ENCODE peak calls at places on chromosomes 4 and X, in ten cellular contexts. One of them, this sample, is unnamed. For H3K9me3, the result is how much of the 10 kb centered on the place peaks cover.

GRCh38 chrX:34140816-34141215 is 8.7 kb upstream of the FAM47A start:
- DNase-seq in BE2C: no peak
- DNase-seq in tibial nerve: no peak
- DNase-seq in OCI-LY7: no peak
- DNase-seq in fibroblast of lung: no peak
- DNase-seq in adipocyte: no peak
- DNase-seq in Caco-2: no peak
- DNase-seq in SJSA1: no peak
- DNase-seq in effector memory CD4-positive, alpha-beta T cell: no peak
- DNase-seq in mammary epithelial cell: no peak
- DNase-seq in this sample: no peak

GRCh38 chr4:24089831-24090531 is 200.1 kb upstream of the PPARGC1A start:
- DNase-seq in BE2C: no peak
- DNase-seq in tibial nerve: no peak
- DNase-seq in OCI-LY7: no peak
- DNase-seq in fibroblast of lung: peak
- DNase-seq in adipocyte: peak
- DNase-seq in Caco-2: no peak
- DNase-seq in SJSA1: peak
- DNase-seq in effector memory CD4-positive, alpha-beta T cell: no peak
- DNase-seq in mammary epithelial cell: no peak
- DNase-seq in this sample: no peak

GRCh38 chr4:129095811-129096454 is at the start of gene C4orf33:
- DNase-seq in BE2C: peak
- DNase-seq in tibial nerve: peak
- DNase-seq in OCI-LY7: peak
- DNase-seq in fibroblast of lung: peak
- DNase-seq in adipocyte: peak
- DNase-seq in Caco-2: peak
- DNase-seq in SJSA1: peak
- DNase-seq in effector memory CD4-positive, alpha-beta T cell: peak
- DNase-seq in mammary epithelial cell: peak
- DNase-seq in this sample: peak

GRCh38 chr4:3810796-3811485 is 44.8 kb downstream of the ADRA2C start:
- DNase-seq in BE2C: no peak
- DNase-seq in tibial nerve: no peak
- DNase-seq in OCI-LY7: no peak
- DNase-seq in fibroblast of lung: no peak
- DNase-seq in adipocyte: no peak
- DNase-seq in Caco-2: no peak
- DNase-seq in SJSA1: no peak
- DNase-seq in effector memory CD4-positive, alpha-beta T cell: no peak
- DNase-seq in mammary epithelial cell: no peak
- DNase-seq in this sample: no peak

GRCh38 chr4:16715482-16715881 is 183.0 kb downstream of the LDB2 start:
- DNase-seq in BE2C: no peak
- DNase-seq in tibial nerve: no peak
- DNase-seq in OCI-LY7: no peak
- DNase-seq in fibroblast of lung: no peak
- DNase-seq in adipocyte: peak
- DNase-seq in Caco-2: no peak
- DNase-seq in SJSA1: no peak
- DNase-seq in effector memory CD4-positive, alpha-beta T cell: no peak
- DNase-seq in mammary epithelial cell: no peak
- DNase-seq in this sample: no peak

GRCh38 chrX:52598886-52599285 is 55.8 kb downstream of the SSX7 start:
- DNase-seq in BE2C: no peak
- DNase-seq in tibial nerve: no peak
- DNase-seq in OCI-LY7: no peak
- DNase-seq in fibroblast of lung: no peak
- DNase-seq in adipocyte: no peak
- DNase-seq in Caco-2: no peak
- DNase-seq in SJSA1: no peak
- DNase-seq in effector memory CD4-positive, alpha-beta T cell: no peak
- DNase-seq in mammary epithelial cell: no peak
- DNase-seq in this sample: no peak

GRCh38 chrX:7170903-7171302 is 22.9 kb upstream of the PUDP start:
- DNase-seq in BE2C: peak
- DNase-seq in tibial nerve: no peak
- DNase-seq in OCI-LY7: peak
- DNase-seq in fibroblast of lung: no peak
- DNase-seq in adipocyte: no peak
- DNase-seq in Caco-2: peak
- DNase-seq in SJSA1: no peak
- DNase-seq in effector memory CD4-positive, alpha-beta T cell: no peak
- DNase-seq in mammary epithelial cell: no peak
- DNase-seq in this sample: no peak

GRCh38 chr4:16079046-16079445 is 4.8 kb downstream of the PROM1 start:
- DNase-seq in BE2C: no peak
- DNase-seq in tibial nerve: no peak
- DNase-seq in OCI-LY7: no peak
- DNase-seq in fibroblast of lung: peak
- DNase-seq in adipocyte: peak
- DNase-seq in Caco-2: no peak
- DNase-seq in SJSA1: peak
- DNase-seq in effector memory CD4-positive, alpha-beta T cell: no peak
- DNase-seq in mammary epithelial cell: peak
- DNase-seq in this sample: no peak

GRCh38 chrX:153970398-153971123 is 1.1 kb downstream of the HCFC1 start:
- DNase-seq in BE2C: peak
- DNase-seq in tibial nerve: no peak
- DNase-seq in OCI-LY7: peak
- DNase-seq in fibroblast of lung: peak
- DNase-seq in adipocyte: peak
- DNase-seq in Caco-2: no peak
- DNase-seq in SJSA1: peak
- DNase-seq in effector memory CD4-positive, alpha-beta T cell: no peak
- DNase-seq in mammary epithelial cell: peak
- DNase-seq in this sample: no peak

GRCh38 chrX:70172964-70173363 is 4.3 kb upstream of the DGAT2L6 start:
- DNase-seq in BE2C: no peak
- DNase-seq in tibial nerve: no peak
- DNase-seq in OCI-LY7: no peak
- DNase-seq in fibroblast of lung: no peak
- DNase-seq in adipocyte: no peak
- DNase-seq in Caco-2: no peak
- DNase-seq in SJSA1: no peak
- DNase-seq in effector memory CD4-positive, alpha-beta T cell: no peak
- DNase-seq in mammary epithelial cell: no peak
- DNase-seq in this sample: no peak
- H3K9me3 ChIP-seq in BE2C: under half
- H3K9me3 ChIP-seq in tibial nerve: under half
- H3K9me3 ChIP-seq in OCI-LY7: under half
- H3K9me3 ChIP-seq in fibroblast of lung: under half
- H3K9me3 ChIP-seq in adipocyte: under half
- H3K9me3 ChIP-seq in Caco-2: under half
- H3K9me3 ChIP-seq in SJSA1: under half
- H3K9me3 ChIP-seq in effector memory CD4-positive, alpha-beta T cell: under half
- H3K9me3 ChIP-seq in mammary epithelial cell: under half
- H3K9me3 ChIP-seq in this sample: under half

DNA sequence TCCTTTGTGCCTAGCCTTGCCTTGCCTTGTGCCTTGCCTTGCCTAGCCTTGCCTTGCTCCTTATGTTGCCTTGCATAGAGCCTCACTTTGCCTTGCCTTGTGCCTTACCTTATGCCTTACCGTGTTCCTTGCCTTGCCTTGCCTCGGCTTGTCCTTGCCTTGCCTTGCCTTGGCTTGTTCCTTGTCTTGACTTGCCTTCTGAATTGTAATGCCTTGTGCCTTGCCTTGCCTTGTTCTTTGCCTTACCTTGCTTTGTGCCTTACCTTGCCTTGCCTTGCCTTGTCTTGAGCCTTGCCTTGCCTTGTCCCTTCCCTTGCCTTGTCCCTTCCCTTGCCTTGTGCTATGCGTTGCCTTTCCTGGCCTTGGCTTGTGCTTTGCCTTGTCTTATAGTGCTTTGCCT is 90.2 kb downstream of the TAB3 start:
- DNase-seq in BE2C: no peak
- DNase-seq in tibial nerve: no peak
- DNase-seq in OCI-LY7: no peak
- DNase-seq in fibroblast of lung: no peak
- DNase-seq in adipocyte: no peak
- DNase-seq in Caco-2: no peak
- DNase-seq in SJSA1: no peak
- DNase-seq in effector memory CD4-positive, alpha-beta T cell: no peak
- DNase-seq in mammary epithelial cell: peak
- DNase-seq in this sample: no peak
- H3K9me3 ChIP-seq in BE2C: under half
- H3K9me3 ChIP-seq in tibial nerve: under half
- H3K9me3 ChIP-seq in OCI-LY7: under half
- H3K9me3 ChIP-seq in fibroblast of lung: under half
- H3K9me3 ChIP-seq in adipocyte: under half
- H3K9me3 ChIP-seq in Caco-2: under half
- H3K9me3 ChIP-seq in SJSA1: under half
- H3K9me3 ChIP-seq in effector memory CD4-positive, alpha-beta T cell: under half
- H3K9me3 ChIP-seq in mammary epithelial cell: under half
- H3K9me3 ChIP-seq in this sample: under half

GRCh38 chr4:43238018-43238417 is 345.5 kb downstream of the GRXCR1 start:
- DNase-seq in BE2C: no peak
- DNase-seq in tibial nerve: no peak
- DNase-seq in OCI-LY7: no peak
- DNase-seq in fibroblast of lung: no peak
- DNase-seq in adipocyte: no peak
- DNase-seq in Caco-2: no peak
- DNase-seq in SJSA1: no peak
- DNase-seq in effector memory CD4-positive, alpha-beta T cell: no peak
- DNase-seq in mammary epithelial cell: no peak
- DNase-seq in this sample: no peak
- H3K9me3 ChIP-seq in BE2C: under half
- H3K9me3 ChIP-seq in tibial nerve: under half
- H3K9me3 ChIP-seq in OCI-LY7: under half
- H3K9me3 ChIP-seq in fibroblast of lung: under half
- H3K9me3 ChIP-seq in adipocyte: under half
- H3K9me3 ChIP-seq in Caco-2: under half
- H3K9me3 ChIP-seq in SJSA1: under half
- H3K9me3 ChIP-seq in effector memory CD4-positive, alpha-beta T cell: under half
- H3K9me3 ChIP-seq in mammary epithelial cell: under half
- H3K9me3 ChIP-seq in this sample: under half

GRCh38 chr4:49063670-49064069 is 77.6 kb downstream of the CWH43 start:
- DNase-seq in BE2C: no peak
- DNase-seq in tibial nerve: no peak
- DNase-seq in OCI-LY7: no peak
- DNase-seq in fibroblast of lung: no peak
- DNase-seq in adipocyte: no peak
- DNase-seq in Caco-2: no peak
- DNase-seq in SJSA1: no peak
- DNase-seq in effector memory CD4-positive, alpha-beta T cell: no peak
- DNase-seq in mammary epithelial cell: peak
- DNase-seq in this sample: no peak
- H3K9me3 ChIP-seq in BE2C: under half
- H3K9me3 ChIP-seq in tibial nerve: under half
- H3K9me3 ChIP-seq in OCI-LY7: under half
- H3K9me3 ChIP-seq in fibroblast of lung: under half
- H3K9me3 ChIP-seq in adipocyte: under half
- H3K9me3 ChIP-seq in Caco-2: under half
- H3K9me3 ChIP-seq in SJSA1: under half
- H3K9me3 ChIP-seq in effector memory CD4-positive, alpha-beta T cell: under half
- H3K9me3 ChIP-seq in mammary epithelial cell: under half
- H3K9me3 ChIP-seq in this sample: under half

GRCh38 chr4:12053951-12054350 is 625.3 kb upstream of the HS3ST1 start:
- DNase-seq in BE2C: no peak
- DNase-seq in tibial nerve: no peak
- DNase-seq in OCI-LY7: no peak
- DNase-seq in fibroblast of lung: no peak
- DNase-seq in adipocyte: no peak
- DNase-seq in Caco-2: no peak
- DNase-seq in SJSA1: no peak
- DNase-seq in effector memory CD4-positive, alpha-beta T cell: no peak
- DNase-seq in mammary epithelial cell: no peak
- DNase-seq in this sample: no peak
- H3K9me3 ChIP-seq in BE2C: under half
- H3K9me3 ChIP-seq in tibial nerve: under half
- H3K9me3 ChIP-seq in OCI-LY7: under half
- H3K9me3 ChIP-seq in fibroblast of lung: under half
- H3K9me3 ChIP-seq in adipocyte: under half
- H3K9me3 ChIP-seq in Caco-2: under half
- H3K9me3 ChIP-seq in SJSA1: under half
- H3K9me3 ChIP-seq in effector memory CD4-positive, alpha-beta T cell: under half
- H3K9me3 ChIP-seq in mammary epithelial cell: under half
- H3K9me3 ChIP-seq in this sample: under half